ENCODE peak calls at places on chromosome 16, in eight cellular contexts. K is epithelial cell of esophagus, D is retinal pigment epithelial cell, U is SK-N-SH, M is cardiac muscle cell, C is A549, O is HFF-Myc, G is brain microvascular endothelial cell. A is an unnamed sample.

GRCh38 chr16:83338138-83338537 is 469.6 kb upstream of the HSBP1 start:
- DNase-seq in C (no peak), G (no peak), O (no peak), U (no peak), D (no peak), M (no peak), K (no peak), A (no peak)

GRCh38 chr16:57133911-57134310 is 41.5 kb downstream of the CPNE2 start:
- DNase-seq in C (no peak), K (no peak), M (no peak), G (no peak), O (no peak), U (no peak), D (no peak), A (no peak)

GRCh38 chr16:15726715-15727114 is 76.7 kb downstream of the NDE1 start:
- DNase-seq in C (no peak), G (no peak), K (no peak), U (no peak), O (no peak), D (no peak), M (no peak), A (no peak)

GRCh38 chr16:23423496-23424049 is 29.4 kb downstream of the COG7 start:
- DNase-seq in G (peak), D (peak), M (peak), C (peak), K (peak), O (peak), U (no peak), A (peak)

GRCh38 chr16:82192665-82193064 is 22.6 kb upstream of the MPHOSPH6 start:
- DNase-seq in U (no peak), G (peak), O (peak), M (peak), C (no peak), K (peak), D (no peak), A (no peak)

GRCh38 chr16:75697571-75697970 is 3.7 kb downstream of the DUXB start:
- DNase-seq in D (no peak), M (no peak), U (no peak), K (no peak), O (no peak), C (no peak), G (no peak), A (no peak)

GRCh38 chr16:66036775-66037715 is 329.4 kb upstream of the CDH5 start:
- DNase-seq in M (peak), U (no peak), C (no peak), D (no peak), O (peak), G (no peak), K (no peak), A (peak)

GRCh38 chr16:69396187-69397061 is 10.6 kb upstream of the TERF2 start:
- DNase-seq in K (peak), C (peak), U (peak), G (peak), M (peak), D (peak), O (peak), A (peak)

GRCh38 chr16:57757883-57758282 is 22.3 kb downstream of the KATNB1 start:
- DNase-seq in O (no peak), C (no peak), G (no peak), M (no peak), K (no peak), U (no peak), D (no peak), A (no peak)

GRCh38 chr16:17416461-17417221 is 54.1 kb downstream of the XYLT1 start:
- DNase-seq in D (no peak), U (peak), C (no peak), M (peak), O (no peak), K (no peak), G (no peak), A (no peak)
- H3K4me3 ChIP-seq in D (no peak), U (no peak), C (no peak), M (no peak), O (no peak), K (no peak), G (no peak), A (no peak)

GRCh38 chr16:53056528-53056881 is 1.7 kb downstream of the CHD9 start:
- DNase-seq in D (no peak), G (peak), O (no peak), K (no peak), U (no peak), C (no peak), M (peak), A (no peak)

GRCh38 chr16:53055603-53056527 is 1.1 kb downstream of the CHD9 start:
- DNase-seq in K (peak), G (peak), C (peak), U (peak), O (no peak), M (peak), D (no peak), A (no peak)

GRCh38 chr16:53053967-53054669 is 673 bp upstream of the CHD9 start:
- DNase-seq in G (peak), C (peak), D (no peak), M (peak), K (peak), O (no peak), U (peak), A (no peak)

GRCh38 chr16:53054670-53055485 is at the start of gene CHD9:
- DNase-seq in K (peak), D (peak), G (peak), M (peak), O (no peak), U (peak), C (peak), A (no peak)

DNA sequence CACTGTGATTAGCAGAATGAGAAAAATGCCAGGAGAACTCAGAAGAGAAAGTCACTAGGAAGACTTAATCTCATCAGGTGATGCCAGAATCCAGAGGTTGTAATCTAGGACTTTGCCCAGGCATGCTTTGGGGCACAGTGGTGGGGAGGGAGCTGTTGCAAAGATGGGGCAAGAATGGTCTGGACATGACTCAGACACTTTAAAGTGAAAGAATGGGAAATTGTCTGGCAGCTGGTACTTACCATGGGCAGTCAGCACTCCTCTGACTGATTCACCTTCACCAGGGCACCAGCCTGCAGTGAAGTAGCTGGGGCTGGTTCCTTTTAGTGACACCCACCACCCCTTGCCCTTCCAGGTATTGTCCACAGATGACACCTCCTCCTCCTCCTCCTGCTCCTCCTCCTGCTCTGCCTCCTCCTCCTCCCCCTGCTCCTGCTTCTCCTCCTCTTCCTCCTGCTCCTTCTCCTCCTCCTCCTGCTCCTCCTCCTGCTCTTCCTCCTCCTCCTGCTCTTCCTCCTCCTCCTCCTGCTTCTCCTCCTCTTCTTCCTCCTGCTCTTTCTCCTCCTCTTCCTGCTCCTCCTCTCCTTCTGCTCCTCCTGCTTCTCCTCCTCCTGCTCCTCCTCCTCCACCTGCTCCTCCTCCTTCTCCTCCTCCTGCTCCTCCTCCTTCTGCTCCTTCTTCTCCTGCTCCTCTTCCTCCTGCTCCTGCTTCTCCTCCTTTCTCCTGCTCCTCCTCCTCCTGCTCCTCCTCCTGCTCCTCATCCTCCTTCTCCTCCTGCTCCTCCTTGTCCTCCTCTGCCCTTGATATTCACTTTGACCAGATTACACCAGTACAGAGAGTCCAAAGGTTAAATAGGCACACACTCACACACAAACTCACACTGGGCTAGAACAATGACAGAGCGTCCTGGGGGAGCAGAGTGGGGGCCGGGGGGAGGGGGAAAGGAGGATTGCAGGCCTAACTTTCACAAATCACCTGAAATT is at the start of gene CHD9NB:
- DNase-seq in G (peak), K (peak), C (peak), M (peak), U (peak), O (peak), D (peak), A (peak)
- H3K4me3 ChIP-seq in G (peak), K (peak), C (peak), M (no peak), U (peak), O (peak), D (peak), A (peak)

GRCh38 chr16:2929693-2930092 is 18.0 kb downstream of the FLYWCH1 start:
- DNase-seq in G (no peak), K (no peak), M (no peak), U (no peak), O (no peak), D (no peak), C (no peak), A (no peak)

GRCh38 chr16:2925951-2926659 is 14.4 kb downstream of the FLYWCH1 start:
- DNase-seq in M (no peak), G (no peak), U (no peak), D (no peak), C (no peak), K (no peak), O (no peak), A (no peak)

GRCh38 chr16:2924901-2925820 is 13.4 kb downstream of the FLYWCH1 start:
- DNase-seq in G (no peak), D (no peak), O (no peak), K (peak), U (peak), C (no peak), M (no peak), A (no peak)

GRCh38 chr16:2928796-2929195 is 17.1 kb downstream of the FLYWCH1 start:
- DNase-seq in M (no peak), K (no peak), D (no peak), G (no peak), C (no peak), O (no peak), U (no peak), A (no peak)

GRCh38 chr16:2926660-2927646 is 15.2 kb downstream of the FLYWCH1 start:
- DNase-seq in U (peak), M (peak), G (peak), K (peak), D (peak), C (peak), O (peak), A (no peak)
- H3K4me3 ChIP-seq in U (no peak), M (no peak), G (peak), K (no peak), D (no peak), C (no peak), O (no peak), A (peak)

DNA sequence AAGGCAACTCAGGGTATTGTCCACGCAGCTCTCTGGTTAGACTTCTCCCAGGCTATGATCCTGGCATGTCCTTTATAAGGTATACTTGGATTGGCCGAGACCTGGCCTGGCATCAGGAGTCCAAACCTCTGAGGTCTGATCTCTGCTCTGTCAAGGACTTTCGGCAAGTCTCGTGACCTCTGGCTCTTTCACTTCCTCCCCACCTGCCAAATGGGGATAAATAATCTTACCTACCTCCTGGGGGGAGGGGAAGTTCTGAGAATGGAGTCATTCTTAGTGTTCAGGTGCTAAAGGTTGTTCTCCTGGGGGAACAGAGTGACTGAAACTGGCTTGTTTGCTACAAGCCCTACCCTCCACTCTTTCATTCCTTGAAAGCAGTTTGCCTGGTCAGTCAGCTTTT is 7.6 kb downstream of the ATXN1L start:
- DNase-seq in U (no peak), K (no peak), O (no peak), C (no peak), G (no peak), D (no peak), M (no peak), A (no peak)
- H3K4me3 ChIP-seq in U (no peak), K (no peak), O (no peak), C (no peak), G (no peak), D (no peak), M (no peak), A (no peak)

GRCh38 chr16:27149986-27150385 is 53.3 kb upstream of the KDM8 start:
- DNase-seq in U (no peak), O (no peak), C (no peak), K (no peak), M (no peak), G (no peak), D (no peak), A (no peak)

GRCh38 chr16:27156531-27156930 is 46.8 kb upstream of the KDM8 start:
- DNase-seq in U (no peak), K (no peak), D (no peak), M (no peak), O (no peak), G (no peak), C (no peak), A (no peak)

DNA sequence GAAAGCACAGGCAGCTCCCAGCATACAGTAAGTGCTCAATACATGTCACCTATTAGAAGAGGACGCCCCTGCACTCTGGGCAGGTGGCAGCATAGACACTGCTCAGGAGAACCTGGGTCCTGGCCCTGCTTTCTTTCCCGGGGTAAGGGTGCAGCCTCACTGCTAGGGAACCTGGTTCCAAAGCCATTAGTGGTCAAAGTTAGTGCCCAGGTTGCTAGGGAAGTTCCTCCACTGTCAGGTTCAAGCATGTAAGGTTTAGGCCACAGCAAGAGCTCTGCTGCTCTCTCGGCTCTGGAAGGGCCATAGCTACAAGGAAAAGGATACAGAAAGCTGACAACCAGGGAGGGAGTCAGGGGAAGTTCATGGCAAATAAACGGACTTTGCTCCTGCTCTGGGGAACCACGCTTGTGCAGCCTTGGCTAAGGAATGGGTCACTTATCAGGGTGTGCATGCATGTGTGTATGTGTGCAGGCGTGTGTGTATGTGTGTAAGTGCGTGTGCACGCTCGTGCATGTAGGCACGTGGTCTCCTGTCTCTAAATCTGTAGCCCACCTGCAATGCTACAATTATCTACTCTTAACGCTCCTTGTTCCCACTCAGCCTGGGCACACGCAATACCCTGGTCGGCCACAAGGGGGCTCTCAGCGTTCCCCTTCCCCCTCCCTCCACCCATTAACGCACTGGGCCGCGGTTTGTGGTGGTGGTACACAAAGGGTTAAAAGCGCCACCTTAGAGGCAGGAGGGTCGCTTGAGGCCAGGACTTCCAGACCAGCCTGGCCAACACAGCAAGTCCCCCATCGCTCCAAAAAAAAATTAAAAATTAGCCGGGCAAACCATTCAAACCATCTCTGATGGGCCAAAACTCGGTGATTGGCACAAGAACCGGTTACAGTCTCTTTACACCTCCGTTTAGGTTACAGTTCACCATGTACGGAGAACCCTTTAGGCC is 48.5 kb upstream of the KDM8 start:
- DNase-seq in G (peak), U (peak), C (peak), K (peak), O (peak), D (no peak), M (peak), A (no peak)
- H3K4me3 ChIP-seq in G (no peak), U (no peak), C (peak), K (no peak), O (no peak), D (no peak), M (no peak), A (no peak)

GRCh38 chr16:78763821-78764440 is 664.5 kb downstream of the WWOX start:
- DNase-seq in U (no peak), G (no peak), C (no peak), M (no peak), D (no peak), O (no peak), K (no peak), A (no peak)

GRCh38 chr16:78761427-78761826 is 662.0 kb downstream of the WWOX start:
- DNase-seq in O (no peak), D (no peak), C (no peak), K (no peak), U (no peak), G (no peak), M (no peak), A (no peak)

GRCh38 chr16:78764478-78764877 is 665.0 kb downstream of the WWOX start:
- DNase-seq in U (no peak), K (no peak), M (no peak), O (no peak), D (no peak), G (no peak), C (no peak), A (no peak)

GRCh38 chr16:78756189-78756661 is 656.8 kb downstream of the WWOX start:
- DNase-seq in C (no peak), O (no peak), G (no peak), K (no peak), U (no peak), D (no peak), M (no peak), A (no peak)

GRCh38 chr16:78762222-78762621 is 662.8 kb downstream of the WWOX start:
- DNase-seq in M (no peak), K (no peak), C (no peak), U (no peak), G (no peak), D (no peak), O (no peak), A (no peak)
- H3K4me3 ChIP-seq in M (no peak), K (no peak), C (no peak), U (no peak), G (no peak), D (no peak), O (no peak), A (no peak)

DNA sequence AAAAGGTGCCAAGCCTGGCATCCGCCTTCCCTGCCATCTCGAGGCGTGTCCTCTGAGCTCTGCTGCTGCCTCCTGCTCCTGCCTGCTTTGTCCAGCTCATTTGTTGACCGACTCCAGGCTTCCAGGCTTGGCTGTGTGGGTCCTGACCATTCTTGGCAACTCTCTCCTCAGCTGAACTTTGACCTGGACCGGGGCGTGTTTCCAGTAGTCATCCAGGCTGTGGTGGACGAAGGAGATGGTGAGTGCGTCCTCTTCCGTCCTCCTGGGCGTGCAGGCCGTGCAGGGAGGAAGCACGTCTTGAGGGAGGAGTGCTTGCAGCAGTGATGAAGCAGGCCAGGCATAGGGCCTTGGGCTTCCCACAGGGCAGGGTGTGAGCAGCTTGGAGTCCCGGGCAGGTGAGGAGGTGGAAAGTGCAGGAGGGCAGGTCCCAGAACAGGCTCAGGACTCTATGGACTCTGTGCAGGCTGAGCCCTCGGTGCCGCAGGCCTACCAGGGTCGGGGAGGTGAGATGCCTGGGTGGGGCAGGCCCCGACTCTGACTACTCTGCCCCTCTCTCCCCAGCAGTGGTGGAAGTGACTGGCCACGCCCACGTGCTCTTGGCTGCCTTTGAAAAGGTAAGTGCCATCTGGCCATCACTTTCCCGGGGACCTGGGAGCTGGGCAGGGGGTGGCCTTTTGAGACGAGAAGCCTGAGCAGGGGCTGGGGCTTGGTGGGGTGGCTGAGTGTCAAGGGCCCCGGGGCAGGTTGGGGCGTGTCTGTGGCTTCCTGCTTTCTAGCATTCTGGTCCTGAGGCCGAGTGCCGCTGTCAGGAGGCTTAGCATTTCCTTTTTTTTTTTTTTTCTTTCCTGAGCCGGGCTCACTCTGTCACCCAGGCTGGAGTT is 28.6 kb upstream of the NUDT16L1 start:
- DNase-seq in O (no peak), U (no peak), K (peak), D (no peak), C (peak), M (no peak), G (no peak), A (no peak)
- H3K4me3 ChIP-seq in O (no peak), U (no peak), K (no peak), D (no peak), C (no peak), M (no peak), G (no peak), A (no peak)

GRCh38 chr16:49811630-49812334 is 44.1 kb downstream of the ZNF423 start:
- DNase-seq in M (peak), O (no peak), U (peak), D (no peak), C (no peak), G (no peak), K (no peak), A (no peak)
- H3K4me3 ChIP-seq in M (no peak), O (no peak), U (no peak), D (no peak), C (no peak), G (no peak), K (no peak), A (no peak)

GRCh38 chr16:11395949-11396240 is 50.6 kb downstream of the RMI2 start:
- DNase-seq in U (no peak), C (no peak), O (no peak), M (no peak), D (no peak), G (no peak), K (no peak), A (no peak)
- H3K4me3 ChIP-seq in U (no peak), C (no peak), O (no peak), M (no peak), D (no peak), G (no peak), K (no peak), A (no peak)